ENCODE peak calls at places on chromosome 22, in six cellular contexts. J, U, F, N, X and E are unnamed samples.

GRCh38 chr22:22446527-22446926 is 62.0 kb downstream of the ZNF280B start:
- DNase-seq in N (no peak), J (no peak), X (no peak), F (no peak), U (no peak), E (no peak)

GRCh38 chr22:36913431-36914382 is at the start of gene CSF2RB:
- DNase-seq in N (no peak), F (no peak), U (peak; percentile 55), J (no peak), X (no peak), E (no peak)

GRCh38 chr22:50302041-50302541 is 5.4 kb downstream of the PLXNB2 start:
- DNase-seq in U (no peak), N (no peak), X (peak; percentile 17), J (peak; percentile 61), F (no peak), E (no peak)

GRCh38 chr22:41256898-41257260 is 16.1 kb upstream of the CHADL start:
- DNase-seq in N (no peak), U (no peak), X (peak; percentile 27), F (no peak), J (no peak), E (peak; percentile 46)

GRCh38 chr22:30214703-30215405 is 31.7 kb downstream of the LIF start:
- DNase-seq in U (no peak), J (peak; percentile 70), F (peak; percentile 60), N (no peak), X (no peak), E (no peak)

GRCh38 chr22:32904044-32904443 is 102.5 kb downstream of the TIMP3 start:
- DNase-seq in U (peak; percentile 35), X (peak; percentile 35), J (peak; percentile 39), N (no peak), F (peak; percentile 22), E (peak; percentile 60)

GRCh38 chr22:40620464-40621046 is 16.0 kb downstream of the MRTFA start:
- DNase-seq in X (peak; percentile 80), J (peak; percentile 80), F (no peak), U (no peak), N (peak; percentile 73), E (no peak)

GRCh38 chr22:37843746-37844089 is 416 bp downstream of the ANKRD54 start:
- DNase-seq in X (peak; percentile 32), U (peak; percentile 69), F (peak; percentile 46), N (no peak), J (no peak), E (no peak)

GRCh38 chr22:26406118-26406517 is 22.9 kb upstream of the ASPHD2 start:
- DNase-seq in J (no peak), U (no peak), X (peak; percentile 66), N (no peak), F (no peak), E (no peak)

GRCh38 chr22:44410396-44411056 is 87.5 kb downstream of the RTL6 start:
- DNase-seq in F (no peak), J (no peak), N (no peak), U (no peak), X (no peak), E (no peak)

GRCh38 chr22:16960884-16961249 is 47.2 kb downstream of the GAB4 start:
- DNase-seq in J (no peak), U (no peak), X (no peak), F (no peak), N (no peak), E (no peak)

GRCh38 chr22:31625257-31625640 is 36.8 kb downstream of the PISD start:
- DNase-seq in F (no peak), U (no peak), X (no peak), J (no peak), N (no peak), E (no peak)
- H4K20me1 ChIP-seq in F (peaks cover 95% of the 10 kb centered on the region), U (no peaks in the 10 kb centered on the region), X (peaks cover 97% of the 10 kb centered on the region), J (peaks cover 3% of the 10 kb centered on the region), N (peaks cover 40% of the 10 kb centered on the region), E (peaks cover 70% of the 10 kb centered on the region)

GRCh38 chr22:23838686-23839468 is at the start of gene DERL3:
- DNase-seq in U (peak; percentile 100), N (peak; percentile 81), J (peak; percentile 78), X (peak; percentile 93), F (peak; percentile 96), E (peak; percentile 99)
- H3K4me1 ChIP-seq in U (peaks cover 60% of the 10 kb centered on the region), N (peaks cover 5% of the 10 kb centered on the region), J (peaks cover 6% of the 10 kb centered on the region), X (peaks cover 2% of the 10 kb centered on the region), F (peaks cover 20% of the 10 kb centered on the region), E (peaks cover 22% of the 10 kb centered on the region)

GRCh38 chr22:42881298-42881697 is 24.2 kb upstream of the ARFGAP3 start:
- DNase-seq in J (no peak), X (no peak), U (no peak), N (no peak), F (no peak), E (no peak)
- H3K27ac ChIP-seq in J (no peak overlapping the region), X (no peak overlapping the region), U (no peak overlapping the region), N (no peak overlapping the region), F (no peak overlapping the region), E (no peak overlapping the region)

DNA sequence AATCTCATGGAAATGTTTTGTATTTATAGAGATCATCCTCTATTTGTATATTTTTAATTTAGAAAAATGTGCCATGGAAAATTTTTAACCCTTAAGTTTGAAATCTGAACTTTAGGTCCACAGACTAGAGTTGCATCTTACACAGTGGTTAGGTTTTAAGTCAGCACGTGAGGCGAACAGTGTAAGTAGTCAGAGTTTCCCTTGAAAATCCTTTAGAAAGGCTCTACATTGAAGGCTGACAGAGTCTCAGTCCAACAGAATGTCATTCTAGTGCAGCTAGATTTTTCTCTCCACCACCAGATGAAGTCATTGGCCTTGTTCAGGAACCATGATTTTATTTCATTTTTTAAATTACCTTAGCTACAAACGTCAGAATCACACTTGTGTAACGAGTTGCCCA is 18.7 kb downstream of the HMGXB4 start:
- DNase-seq in N (no peak), J (no peak), X (no peak), F (no peak), U (no peak), E (no peak)
- H4K20me1 ChIP-seq in N (no peaks in the 10 kb centered on the region), J (no peaks in the 10 kb centered on the region), X (no peaks in the 10 kb centered on the region), F (peaks cover 47% of the 10 kb centered on the region), U (peaks cover 12% of the 10 kb centered on the region), E (peaks cover 54% of the 10 kb centered on the region)

GRCh38 chr22:45638834-45639746 is 32.5 kb upstream of the ATXN10 start:
- DNase-seq in J (peak; percentile 79), N (peak; percentile 57), U (no peak), F (no peak), X (no peak), E (no peak)
- H3K4me1 ChIP-seq in J (peaks cover 22% of the 10 kb centered on the region), N (peaks cover 32% of the 10 kb centered on the region), U (no peaks in the 10 kb centered on the region), F (peaks cover 17% of the 10 kb centered on the region), X (no peaks in the 10 kb centered on the region), E (no peaks in the 10 kb centered on the region)

GRCh38 chr22:46580940-46581579 is 39.1 kb upstream of the GRAMD4 start:
- DNase-seq in N (no peak), J (no peak), U (no peak), F (no peak), X (no peak), E (no peak)
- H3K27ac ChIP-seq in N (no peak overlapping the region), J (no peak overlapping the region), U (peak overlapping the region; percentile 4), F (peak overlapping the region; percentile 38), X (no peak overlapping the region), E (no peak overlapping the region)

DNA sequence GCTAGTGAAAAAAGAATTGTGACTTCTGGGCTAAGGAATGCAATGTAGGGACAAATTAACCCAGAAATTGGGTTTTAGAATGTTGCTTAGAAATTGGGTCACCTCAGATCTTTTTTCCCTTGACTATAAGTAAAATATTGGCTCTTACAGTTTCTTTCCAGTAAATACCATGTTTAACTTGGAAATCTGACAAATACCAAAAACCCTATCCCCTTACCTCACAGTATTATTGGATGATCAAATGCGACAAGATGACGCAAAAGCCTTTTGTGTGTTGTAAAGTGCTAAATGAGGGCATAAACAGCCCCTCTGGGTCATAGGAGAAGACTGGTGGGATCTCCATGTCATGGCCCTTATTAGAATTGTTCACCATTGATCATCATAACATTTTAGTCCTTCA is 6.1 kb upstream of the UPB1 start:
- DNase-seq in F (no peak), N (no peak), U (no peak), J (no peak), X (no peak), E (no peak)
- H4K20me1 ChIP-seq in F (no peaks in the 10 kb centered on the region), N (no peaks in the 10 kb centered on the region), U (no peaks in the 10 kb centered on the region), J (no peaks in the 10 kb centered on the region), X (no peaks in the 10 kb centered on the region), E (no peaks in the 10 kb centered on the region)